ENCODE peak calls at places on chromosomes 13 and 19, in five cellular contexts. B, K, Q, P and C are unnamed samples.

GRCh38 chr13:26721251-26721939 is 39.2 kb downstream of the GPR12 start:
- DNase-seq in P (no peak), Q (no peak), B (peak; percentile 19), K (no peak), C (no peak)

GRCh38 chr13:108276060-108276459 is 6.5 kb downstream of the TNFSF13B start:
- DNase-seq in K (no peak), B (no peak), Q (no peak), P (no peak), C (no peak)

GRCh38 chr19:40990972-40991381 is at the start of gene CYP2B6:
- DNase-seq in K (no peak), B (no peak), P (no peak), Q (no peak), C (no peak)

GRCh38 chr19:55179570-55180484 is at the start of gene SYT5:
- DNase-seq in K (no peak), B (peak; percentile 63), P (peak; percentile 60), Q (no peak), C (no peak)

GRCh38 chr13:102487330-102487729 is 85.5 kb upstream of the FGF14 start:
- DNase-seq in Q (no peak), P (no peak), K (no peak), B (no peak), C (no peak)

GRCh38 chr13:42266464-42266863 is 5.5 kb upstream of the AKAP11 start:
- DNase-seq in Q (no peak), B (no peak), P (no peak), K (peak; percentile 16), C (no peak)

GRCh38 chr13:75312884-75313520 is 169.0 kb downstream of the TBC1D4 start:
- DNase-seq in B (peak; percentile 50), Q (no peak), P (no peak), K (no peak), C (no peak)

GRCh38 chr13:28071424-28071823 is 29.0 kb downstream of the FLT3 start:
- DNase-seq in Q (no peak), P (no peak), B (no peak), K (no peak), C (no peak)

GRCh38 chr13:23428183-23428528 is 5.3 kb downstream of the SACS start:
- DNase-seq in P (no peak), Q (no peak), B (no peak), K (no peak), C (no peak)

GRCh38 chr19:13796301-13797057 is 1.2 kb downstream of the ZSWIM4 start:
- DNase-seq in K (peak; percentile 80), Q (no peak), B (no peak), P (no peak), C (peak; percentile 87)

GRCh38 chr19:49570138-49570856 is 10.1 kb downstream of the NOSIP start:
- DNase-seq in K (no peak), Q (peak; percentile 55), P (peak; percentile 57), B (peak; percentile 78), C (no peak)

GRCh38 chr19:14146789-14147216 is 10.4 kb upstream of the ASF1B start:
- DNase-seq in B (no peak), P (no peak), K (peak; percentile 46), Q (no peak), C (peak; percentile 74)

GRCh38 chr13:40186041-40186440 is 480.4 kb downstream of the FOXO1 start:
- DNase-seq in P (no peak), Q (no peak), B (no peak), K (no peak), C (no peak)

GRCh38 chr13:32086791-32087441 is 55.3 kb downstream of the FRY start:
- DNase-seq in P (no peak), K (no peak), Q (no peak), B (no peak), C (no peak)

GRCh38 chr19:719081-719512 is 10.4 kb downstream of the PALM start:
- DNase-seq in P (no peak), K (no peak), Q (no peak), B (no peak), C (peak; percentile 6)

GRCh38 chr19:50465986-50466771 is 10.1 kb upstream of the EMC10 start:
- DNase-seq in K (no peak), P (no peak), B (no peak), Q (no peak), C (no peak)

GRCh38 chr13:98403076-98403475 is 173.8 kb downstream of the STK24 start:
- DNase-seq in P (no peak), B (no peak), K (no peak), Q (no peak), C (no peak)

GRCh38 chr13:97946951-97947588 is 6.4 kb upstream of the IPO5 start:
- DNase-seq in P (no peak), B (no peak), Q (no peak), K (peak; percentile 58), C (peak; percentile 51)

GRCh38 chr19:22491746-22492145 is 69.6 kb upstream of the ZNF98 start:
- DNase-seq in Q (no peak), K (no peak), B (no peak), P (no peak), C (no peak)

GRCh38 chr13:81602236-81602635 is 1261.3 kb upstream of the SPRY2 start:
- DNase-seq in Q (no peak), K (no peak), B (no peak), P (no peak), C (no peak)